ENCODE peak calls at places on chromosomes 3 and 15, in six cellular contexts. P, R, M, N, L and O are unnamed samples.

GRCh38 chr3:128355549-128355930 is 111.2 kb downstream of the DNAJB8 start:
- DNase-seq in N (no peak), M (no peak), L (no peak), R (no peak), P (no peak), O (peak)

GRCh38 chr15:69593981-69594966 is 141.7 kb downstream of the RPLP1 start:
- DNase-seq in N (peak), P (peak), M (no peak), L (no peak), R (peak), O (peak)

GRCh38 chr3:147389265-147390175 is 16.8 kb downstream of the ZIC4 start:
- DNase-seq in M (no peak), R (no peak), P (no peak), N (no peak), L (peak), O (no peak)

GRCh38 chr3:42118762-42119361 is 27.7 kb downstream of the TRAK1 start:
- DNase-seq in M (no peak), N (peak), P (no peak), R (no peak), L (peak), O (peak)

GRCh38 chr3:9064853-9065252 is 101.6 kb upstream of the RAD18 start:
- DNase-seq in L (no peak), M (no peak), N (no peak), R (peak), P (no peak), O (no peak)

GRCh38 chr3:140748903-140749302 is 71.0 kb downstream of the TRIM42 start:
- DNase-seq in M (no peak), L (no peak), N (no peak), R (no peak), P (no peak), O (no peak)

GRCh38 chr3:147943265-147943945 is 534.2 kb downstream of the ZIC1 start:
- DNase-seq in R (no peak), M (no peak), L (no peak), P (no peak), N (peak), O (peak)

GRCh38 chr3:139839659-139840058 is 95.3 kb upstream of the CLSTN2 start:
- DNase-seq in L (no peak), N (no peak), M (no peak), P (no peak), R (no peak), O (no peak)

GRCh38 chr3:143035466-143036214 is 34.3 kb downstream of the U2SURP start:
- DNase-seq in R (no peak), L (no peak), N (peak), M (no peak), P (no peak), O (no peak)

GRCh38 chr3:127915115-127915936 is at the start of gene KBTBD12:
- DNase-seq in N (no peak), P (peak), L (peak), M (no peak), R (peak), O (peak)

GRCh38 chr3:161600185-161600584 is 103.6 kb downstream of the OTOL1 start:
- DNase-seq in N (no peak), R (no peak), P (no peak), M (no peak), L (no peak), O (no peak)

GRCh38 chr15:78195735-78196201 is 38.6 kb downstream of the ACSBG1 start:
- DNase-seq in L (peak), M (peak), N (no peak), P (no peak), R (peak), O (peak)

GRCh38 chr15:45187894-45188830 is at the start of gene SHF:
- DNase-seq in L (peak), M (peak), P (peak), R (peak), N (peak), O (peak)

GRCh38 chr15:39230205-39230916 is 350.5 kb upstream of the THBS1 start:
- DNase-seq in L (no peak), M (no peak), R (no peak), N (peak), P (no peak), O (peak)

GRCh38 chr15:92244703-92245102 is 149.0 kb upstream of the ST8SIA2 start:
- DNase-seq in L (no peak), P (no peak), M (no peak), R (no peak), N (no peak), O (no peak)

GRCh38 chr15:25689592-25689991 is 173.5 kb downstream of the ATP10A start:
- DNase-seq in M (no peak), R (no peak), N (no peak), P (no peak), L (peak), O (no peak)

GRCh38 chr15:81387629-81388430 is 13.8 kb upstream of the TMC3 start:
- DNase-seq in P (no peak), L (no peak), M (no peak), R (no peak), N (no peak), O (no peak)

GRCh38 chr15:81385110-81386076 is 11.4 kb upstream of the TMC3 start:
- DNase-seq in P (no peak), L (no peak), M (no peak), N (no peak), R (no peak), O (no peak)

GRCh38 chr15:81391657-81392056 is 17.6 kb upstream of the TMC3 start:
- DNase-seq in M (no peak), R (no peak), L (no peak), N (no peak), P (no peak), O (no peak)

GRCh38 chr15:81386947-81387346 is 12.9 kb upstream of the TMC3 start:
- DNase-seq in M (no peak), L (no peak), R (no peak), N (peak), P (no peak), O (no peak)

DNA sequence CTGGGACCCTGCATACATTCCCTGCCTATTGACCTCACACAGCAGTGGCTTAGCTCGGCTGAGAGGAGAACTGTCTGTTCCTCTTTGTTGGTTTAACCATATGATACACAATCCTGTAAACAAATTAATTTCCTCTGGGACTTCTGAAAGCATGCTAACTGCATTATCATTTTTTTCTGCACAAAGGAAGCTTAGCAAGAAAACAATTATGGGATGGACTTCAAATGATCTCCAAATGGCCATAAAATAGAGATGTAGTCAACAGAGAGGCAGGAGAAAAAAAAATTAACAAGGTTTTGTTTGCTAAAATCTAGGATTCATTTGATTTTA is 14.4 kb upstream of the TMC3 start:
- DNase-seq in R (no peak), M (no peak), N (no peak), L (no peak), P (no peak), O (no peak)
- H3K27ac ChIP-seq in R (no peak), M (no peak), N (no peak), L (no peak), P (no peak), O (no peak)

GRCh38 chr3:13776253-13777050 is 103.4 kb downstream of the WNT7A start:
- DNase-seq in P (peak), L (no peak), M (no peak), N (no peak), R (no peak), O (no peak)
- TF ChIP-seq CTCF in P (no peak), L (peak), M (no peak), N (no peak), R (no peak), O (no peak)

GRCh38 chr3:31966978-31967592 is 14.0 kb downstream of the OSBPL10 start:
- DNase-seq in M (no peak), N (no peak), L (no peak), P (no peak), R (no peak), O (no peak)
- H3K27ac ChIP-seq in M (no peak), N (no peak), L (no peak), P (no peak), R (peak), O (no peak)

GRCh38 chr3:151452814-151453213 is 8.0 kb downstream of the IGSF10 start:
- DNase-seq in L (no peak), P (no peak), N (no peak), R (no peak), M (no peak), O (no peak)
- TF ChIP-seq CTCF in L (no peak), P (no peak), N (no peak), R (no peak), M (no peak), O (no peak)

GRCh38 chr3:172056416-172056815 is 17.0 kb downstream of the FNDC3B start:
- DNase-seq in N (no peak), M (no peak), R (no peak), L (no peak), P (no peak), O (no peak)
- H3K27ac ChIP-seq in N (peak), M (no peak), R (peak), L (no peak), P (no peak), O (peak)

GRCh38 chr3:133041524-133041829 is 3.3 kb downstream of the TMEM108 start:
- DNase-seq in R (no peak), M (no peak), P (no peak), L (no peak), N (no peak), O (no peak)

GRCh38 chr3:133038089-133038730 is at the start of gene TMEM108:
- DNase-seq in L (peak), M (no peak), P (peak), N (peak), R (peak), O (peak)

GRCh38 chr3:133037440-133037839 is 751 bp upstream of the TMEM108 start:
- DNase-seq in R (no peak), N (no peak), P (no peak), M (no peak), L (no peak), O (peak)

GRCh38 chr3:133040696-133041523 is 2.7 kb downstream of the TMEM108 start:
- DNase-seq in L (peak), R (peak), M (no peak), N (peak), P (peak), O (peak)

GRCh38 chr3:133038731-133039398 is 674 bp downstream of the TMEM108 start:
- DNase-seq in P (no peak), M (no peak), L (peak), R (peak), N (no peak), O (peak)
- TF ChIP-seq CTCF in P (no peak), M (no peak), L (no peak), R (no peak), N (no peak), O (no peak)

DNA sequence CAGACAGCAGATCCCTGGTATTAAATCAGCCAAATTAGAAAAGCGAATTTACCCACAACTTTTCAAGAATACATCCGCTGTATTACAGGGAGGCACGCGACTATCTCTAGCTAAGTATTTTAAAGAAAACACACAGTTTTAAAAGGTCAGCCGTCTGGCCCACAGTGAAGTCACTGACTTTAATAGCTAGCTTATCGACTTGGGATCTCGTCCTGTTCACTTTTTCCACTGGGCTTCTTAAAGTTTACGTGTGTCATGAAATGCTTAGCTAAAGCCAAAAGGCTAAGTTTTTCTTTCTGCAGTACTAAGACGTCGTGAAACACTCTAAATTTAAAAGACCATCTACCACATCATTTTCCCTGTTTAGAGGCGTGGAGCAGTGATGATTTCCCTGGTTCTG is 27.2 kb downstream of the LRIG1 start:
- DNase-seq in L (no peak), M (no peak), P (no peak), R (no peak), N (peak), O (no peak)
- H3K27ac ChIP-seq in L (peak), M (no peak), P (no peak), R (peak), N (peak), O (peak)

GRCh38 chr3:50626406-50626805 is 9.5 kb downstream of the MAPKAPK3 start:
- DNase-seq in M (no peak), L (no peak), R (no peak), P (no peak), N (no peak), O (no peak)

GRCh38 chr3:50628601-50629000 is 11.7 kb downstream of the MAPKAPK3 start:
- DNase-seq in R (no peak), M (no peak), L (no peak), P (no peak), N (no peak), O (no peak)

GRCh38 chr3:50625131-50625878 is 8.4 kb downstream of the MAPKAPK3 start:
- DNase-seq in R (no peak), L (peak), M (no peak), P (no peak), N (no peak), O (no peak)

GRCh38 chr3:50625879-50626182 is 8.9 kb downstream of the MAPKAPK3 start:
- DNase-seq in M (no peak), P (no peak), N (no peak), L (no peak), R (no peak), O (no peak)

DNA sequence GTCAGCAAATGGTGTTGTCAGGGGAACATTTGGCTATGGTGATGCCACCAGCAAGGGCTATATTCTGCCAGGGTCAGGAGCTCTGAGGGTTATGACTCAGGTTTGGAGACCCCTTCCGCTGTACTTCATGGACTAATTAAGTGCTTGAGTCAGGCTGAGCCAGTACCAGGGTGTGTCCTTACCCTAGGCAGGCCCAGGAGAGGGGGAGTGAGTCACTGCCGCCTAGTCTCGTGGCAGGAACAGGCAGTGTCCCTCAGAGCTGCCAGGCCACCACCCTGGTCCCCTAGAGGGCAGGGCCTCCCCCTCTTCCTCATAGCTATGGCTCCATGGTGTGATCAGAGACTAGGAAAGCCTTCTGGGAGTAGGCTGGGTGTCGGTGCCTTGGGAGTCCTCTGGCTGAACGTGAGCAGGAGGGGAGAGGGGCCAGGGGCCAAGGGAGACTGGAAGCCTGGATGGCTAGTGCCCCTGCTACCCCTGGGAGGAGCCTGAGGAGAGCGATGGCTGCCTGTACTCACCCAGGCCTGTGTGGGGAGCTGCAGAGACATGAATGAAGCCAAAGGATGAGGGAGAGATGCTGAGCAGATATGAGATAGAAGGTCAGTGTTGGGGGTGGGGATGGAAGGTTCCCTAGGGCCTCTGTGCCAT is 10.6 kb downstream of the MAPKAPK3 start:
- DNase-seq in L (peak), N (peak), R (peak), M (no peak), P (no peak), O (peak)
- TF ChIP-seq CTCF in L (peak), N (peak), R (no peak), M (no peak), P (no peak), O (peak)